ENCODE peak calls at places on chromosomes 6 and 20, in five cellular contexts. F is body of pancreas, I is neuronal stem cell, S is HCT116, A is fibroblast of lung. Y is an unnamed sample.

GRCh38 chr20:23356203-23356602 is 5.6 kb downstream of the NXT1 start:
- DNase-seq in F (no peak), I (no peak), S (no peak), A (no peak), Y (no peak)

GRCh38 chr6:165886169-165886568 is 223.1 kb upstream of the PDE10A start:
- DNase-seq in F (no peak), I (no peak), S (no peak), A (no peak), Y (no peak)

GRCh38 chr6:109295109-109295765 is 87.0 kb downstream of the CD164 start:
- DNase-seq in F (no peak), I (no peak), S (no peak), A (no peak), Y (no peak)

GRCh38 chr6:5004373-5005037 is 668 bp upstream of the RPP40 start:
- DNase-seq in F (no peak), I (no peak), S (no peak), A (no peak), Y (no peak)

GRCh38 chr20:953742-954141 is 37.6 kb upstream of the ANGPT4 start:
- DNase-seq in F (no peak), I (no peak), S (peak; percentile 48), A (no peak), Y (no peak)

GRCh38 chr20:17541596-17541995 is 10.4 kb upstream of the BFSP1 start:
- DNase-seq in F (no peak), I (no peak), S (no peak), A (no peak), Y (no peak)

GRCh38 chr6:12472601-12473038 is 182.5 kb downstream of the EDN1 start:
- DNase-seq in F (peak; percentile 58), I (no peak), S (no peak), A (peak; percentile 12), Y (no peak)

GRCh38 chr6:40671338-40672050 is 84.3 kb upstream of the LRFN2 start:
- DNase-seq in F (peak; percentile 35), I (no peak), S (no peak), A (no peak), Y (no peak)

GRCh38 chr20:16528078-16528477 is 45.2 kb downstream of the KIF16B start:
- DNase-seq in F (peak; percentile 81), I (no peak), S (peak; percentile 81), A (peak; percentile 95), Y (no peak)

GRCh38 chr20:60131375-60131774 is 173.2 kb downstream of the CDH26 start:
- DNase-seq in F (no peak), I (no peak), S (no peak), A (no peak), Y (no peak)

GRCh38 chr20:1946762-1947534 is 46.9 kb downstream of the PDYN start:
- DNase-seq in F (peak; percentile 59), I (peak; percentile 82), S (no peak), A (peak; percentile 17), Y (no peak)

GRCh38 chr20:35271904-35272303 is 6.0 kb downstream of the MMP24OS start:
- DNase-seq in F (no peak), I (no peak), S (no peak), A (no peak), Y (no peak)

GRCh38 chr6:48069280-48069679 is 41.7 kb downstream of the PTCHD4 start:
- DNase-seq in F (no peak), I (no peak), S (no peak), A (peak; percentile 31), Y (no peak)

GRCh38 chr20:57695012-57695411 is 14.8 kb downstream of the PMEPA1 start:
- DNase-seq in F (peak; percentile 79), I (no peak), S (peak; percentile 48), A (no peak), Y (no peak)

GRCh38 chr6:24932832-24933231 is 2.9 kb downstream of the RIPOR2 start:
- DNase-seq in F (no peak), I (no peak), S (no peak), A (no peak), Y (no peak)

GRCh38 chr20:58236612-58237317 is 8.3 kb upstream of the ANKRD60 start:
- DNase-seq in F (peak; percentile 54), I (peak; percentile 61), S (no peak), A (peak; percentile 63), Y (peak; percentile 65)

GRCh38 chr6:15065603-15066002 is 180.3 kb upstream of the JARID2 start:
- DNase-seq in F (no peak), I (no peak), S (no peak), A (peak; percentile 84), Y (peak; percentile 66)

GRCh38 chr20:20373046-20373706 is 5.3 kb downstream of the INSM1 start:
- DNase-seq in F (no peak), I (no peak), S (no peak), A (peak; percentile 15), Y (no peak)

GRCh38 chr6:93779086-93779858 is 359.9 kb upstream of the EPHA7 start:
- DNase-seq in F (no peak), I (peak; percentile 38), S (no peak), A (peak; percentile 48), Y (peak; percentile 50)

GRCh38 chr6:144305985-144306384 is 20.9 kb downstream of the UTRN start:
- DNase-seq in F (no peak), I (no peak), S (no peak), A (peak; percentile 74), Y (no peak)

GRCh38 chr6:44404715-44405099 is 17.2 kb downstream of the CDC5L start:
- DNase-seq in F (no peak), I (no peak), S (no peak), A (no peak), Y (no peak)

GRCh38 chr6:3899061-3899460 is 49.9 kb downstream of the FAM50B start:
- DNase-seq in F (no peak), I (no peak), S (no peak), A (no peak), Y (no peak)

GRCh38 chr6:9523462-9523861 is 891.4 kb downstream of the TFAP2A start:
- DNase-seq in F (no peak), I (no peak), S (no peak), A (peak; percentile 89), Y (no peak)

GRCh38 chr20:57893364-57894001 is 183.7 kb upstream of the PMEPA1 start:
- DNase-seq in F (no peak), I (no peak), S (no peak), A (no peak), Y (no peak)

GRCh38 chr6:14488185-14488584 is 370.6 kb downstream of the CD83 start:
- DNase-seq in F (no peak), I (no peak), S (no peak), A (no peak), Y (no peak)

GRCh38 chr6:169723991-169724553 is at the start of gene PHF10:
- DNase-seq in F (peak; percentile 32), I (peak; percentile 56), S (no peak), A (peak; percentile 28), Y (peak; percentile 19)

GRCh38 chr6:119459207-119459974 is 109.8 kb upstream of the MAN1A1 start:
- DNase-seq in F (no peak), I (no peak), S (no peak), A (no peak), Y (no peak)
- H3K4me1 ChIP-seq in F (no peaks in the 10 kb centered on the region), I (no peaks in the 10 kb centered on the region), S (no peaks in the 10 kb centered on the region), A (no peaks in the 10 kb centered on the region), Y (no peaks in the 10 kb centered on the region)

GRCh38 chr20:33481431-33481941 is 8.4 kb upstream of the CBFA2T2 start:
- DNase-seq in F (no peak), I (no peak), S (no peak), A (no peak), Y (no peak)
- H3K4me3 ChIP-seq in F (no peak overlapping the region), I (no peak overlapping the region), S (no peak overlapping the region), A (no peak overlapping the region), Y (no peak overlapping the region)

GRCh38 chr20:62412194-62413024 is 5.3 kb upstream of the CABLES2 start:
- DNase-seq in F (no peak), I (no peak), S (no peak), A (no peak), Y (no peak)
- H3K27me3 ChIP-seq in F (no peaks in the 10 kb centered on the region), I (peaks cover 93% of the 10 kb centered on the region), S (no peaks in the 10 kb centered on the region), A (no peaks in the 10 kb centered on the region), Y (no peaks in the 10 kb centered on the region)

GRCh38 chr6:117497237-117497636 is 14.8 kb downstream of the DCBLD1 start:
- DNase-seq in F (no peak), I (no peak), S (no peak), A (no peak), Y (no peak)

GRCh38 chr6:117495873-117496272 is 13.4 kb downstream of the DCBLD1 start:
- DNase-seq in F (no peak), I (no peak), S (no peak), A (peak; percentile 42), Y (no peak)

GRCh38 chr6:117496383-117496990 is 14.0 kb downstream of the DCBLD1 start:
- DNase-seq in F (no peak), I (no peak), S (no peak), A (peak; percentile 62), Y (no peak)

GRCh38 chr6:117495425-117495824 is 13.0 kb downstream of the DCBLD1 start:
- DNase-seq in F (no peak), I (no peak), S (no peak), A (no peak), Y (no peak)

DNA sequence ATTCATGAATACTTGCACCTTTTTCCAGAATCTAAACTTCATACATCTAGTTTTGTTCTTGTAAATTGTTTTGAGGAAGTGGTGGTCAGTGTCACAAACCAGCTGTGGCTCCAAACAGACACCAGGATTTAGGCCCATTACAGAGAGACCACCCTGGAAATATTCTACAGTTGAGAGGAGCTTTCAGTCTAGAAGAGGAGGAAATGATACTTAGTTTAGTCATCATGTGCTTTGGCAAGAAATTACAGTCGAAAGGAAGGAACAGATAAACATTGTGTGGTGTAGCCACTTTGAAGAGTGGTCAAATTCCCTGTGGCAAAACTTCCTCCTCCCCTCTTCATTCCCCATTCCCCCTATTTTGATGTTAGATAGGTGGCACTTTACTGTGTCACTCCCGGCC is 15.7 kb downstream of the DCBLD1 start:
- DNase-seq in F (no peak), I (no peak), S (no peak), A (peak; percentile 79), Y (no peak)
- H3K4me1 ChIP-seq in F (peaks cover 19% of the 10 kb centered on the region), I (no peaks in the 10 kb centered on the region), S (peaks cover 32% of the 10 kb centered on the region), A (peaks cover 27% of the 10 kb centered on the region), Y (no peaks in the 10 kb centered on the region)

DNA sequence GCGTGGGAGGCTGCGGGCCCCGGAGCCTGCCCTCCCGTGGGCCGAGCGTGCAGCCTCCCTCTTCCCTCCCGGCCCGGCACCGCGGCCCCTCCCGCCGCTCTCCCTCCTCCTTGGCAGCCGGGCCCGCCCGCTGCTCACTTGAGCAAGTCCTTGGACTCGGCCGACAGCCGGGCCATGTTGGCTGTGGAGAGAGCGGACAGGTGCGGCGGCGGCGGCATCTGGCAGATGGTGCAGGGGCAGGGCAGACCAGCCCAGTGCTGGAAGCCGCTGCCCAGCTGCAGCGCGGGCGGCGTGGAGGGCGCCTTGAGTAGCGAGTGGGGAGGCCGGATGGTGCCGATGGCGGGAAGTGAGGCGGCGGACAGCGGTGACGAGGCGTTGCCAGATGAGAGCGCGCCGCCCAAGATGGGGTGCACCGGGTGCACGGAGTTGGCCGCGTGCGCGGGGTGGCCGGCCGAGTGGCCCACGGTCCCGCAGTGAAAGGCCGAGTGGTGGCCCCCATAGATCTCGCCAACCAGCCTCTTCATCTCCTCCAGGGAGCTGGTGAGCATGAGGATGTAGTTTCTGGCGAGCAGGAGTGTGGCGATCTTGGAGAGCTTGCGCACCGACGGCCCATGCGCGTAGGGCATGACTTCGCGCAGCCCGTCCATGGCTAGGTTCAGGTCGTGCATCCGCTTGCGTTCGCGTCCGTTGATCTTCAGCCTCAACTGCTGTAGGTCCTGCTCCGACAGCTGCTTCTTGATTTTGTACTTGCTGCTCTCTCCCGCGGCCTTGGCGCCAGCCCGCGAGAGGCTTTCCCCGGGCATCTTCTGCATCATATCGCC is 766 bp downstream of the OLIG3 start:
- DNase-seq in F (peak; percentile 44), I (peak; percentile 51), S (no peak), A (no peak), Y (no peak)
- H3K4me3 ChIP-seq in F (no peak overlapping the region), I (peak overlapping the region; percentile 23), S (no peak overlapping the region), A (no peak overlapping the region), Y (no peak overlapping the region)